ENCODE peak calls at places on chromosomes 5 and 9, in six cellular contexts. F is A549, H is C1 segment of cervical spinal cord, Q is substantia nigra, Z is caudate nucleus, U is kidney glomerular epithelial cell. B is an unnamed sample.
A peak's percentile ranks its signal among the peaks of the same experiment; 100 is the strongest.

GRCh38 chr9:28365020-28365640 is 791.8 kb upstream of the C9orf72 start:
- DNase-seq in F (no peak), Z (no peak), U (no peak), Q (no peak), H (peak; percentile 2), B (peak; percentile 8)

GRCh38 chr9:93064392-93065124 is 6.1 kb downstream of the SUSD3 start:
- DNase-seq in U (no peak), Q (no peak), Z (no peak), H (peak; percentile 23), F (no peak), B (no peak)

GRCh38 chr9:97321681-97322080 is 14.2 kb downstream of the CCDC180 start:
- DNase-seq in U (no peak), Z (no peak), Q (no peak), F (no peak), H (no peak), B (no peak)

GRCh38 chr5:159878988-159879471 is 37.3 kb upstream of the ADRA1B start:
- DNase-seq in H (peak; percentile 22), Q (no peak), Z (no peak), U (peak; percentile 40), F (peak; percentile 71), B (peak; percentile 34)

GRCh38 chr9:93648181-93648580 is 71.8 kb downstream of the PHF2 start:
- DNase-seq in Z (no peak), F (no peak), H (no peak), U (no peak), Q (no peak), B (no peak)

GRCh38 chr9:917730-918129 is 58.7 kb upstream of the DMRT3 start:
- DNase-seq in U (no peak), H (no peak), Z (no peak), F (no peak), Q (no peak), B (no peak)

GRCh38 chr9:120374239-120374638 is 205.7 kb downstream of the CDK5RAP2 start:
- DNase-seq in Q (no peak), Z (no peak), F (no peak), H (no peak), U (no peak), B (no peak)

GRCh38 chr9:95189230-95190098 is 128.0 kb downstream of the FANCC start:
- DNase-seq in Q (no peak), Z (no peak), H (no peak), F (no peak), U (peak; percentile 48), B (no peak)

GRCh38 chr9:122402403-122403268 is 31.8 kb downstream of the PTGS1 start:
- DNase-seq in F (peak; percentile 87), H (no peak), Q (no peak), U (peak; percentile 73), Z (no peak), B (no peak)

GRCh38 chr9:75128535-75128934 is 40.2 kb downstream of the OSTF1 start:
- DNase-seq in U (no peak), F (no peak), Q (no peak), H (no peak), Z (no peak), B (no peak)

GRCh38 chr9:93645149-93645889 is 68.9 kb downstream of the PHF2 start:
- DNase-seq in U (no peak), F (no peak), Z (no peak), Q (no peak), H (no peak), B (no peak)

GRCh38 chr9:18928711-18929110 is 104.3 kb downstream of the SAXO1 start:
- DNase-seq in F (no peak), Q (no peak), U (no peak), Z (no peak), H (no peak), B (no peak)

B was measured in posterior cingulate gyrus.